ENCODE peak calls at places on chromosomes 7 and 10, in five cellular contexts. E is fibroblast of pulmonary artery, W is OCI-LY7, I is lower lobe of right lung, P is A673. S is an unnamed sample.

GRCh38 chr10:44975487-44976331 is 2.9 kb downstream of the DEPP1 start:
- DNase-seq in E (peak; percentile 82), W (no peak), I (no peak), P (peak; percentile 50), S (peak; percentile 49)

GRCh38 chr7:1944619-1945210 is 274.6 kb downstream of the ELFN1 start:
- DNase-seq in E (no peak), W (no peak), I (peak; percentile 43), P (no peak), S (no peak)

GRCh38 chr7:11210374-11210773 is 236.7 kb downstream of the PHF14 start:
- DNase-seq in E (no peak), W (no peak), I (no peak), P (no peak), S (no peak)

GRCh38 chr10:46558411-46559185 is 2.1 kb upstream of the GPRIN2 start:
- DNase-seq in E (no peak), W (no peak), I (peak; percentile 51), P (no peak), S (no peak)

GRCh38 chr10:60878224-60878623 is 65.8 kb downstream of the RHOBTB1 start:
- DNase-seq in E (no peak), W (no peak), I (no peak), P (no peak), S (no peak)

GRCh38 chr7:2610898-2611297 is 20.9 kb upstream of the TTYH3 start:
- DNase-seq in E (no peak), W (no peak), I (no peak), P (no peak), S (no peak)

GRCh38 chr7:31439165-31439564 is 74.7 kb upstream of the ITPRID1 start:
- DNase-seq in E (no peak), W (no peak), I (no peak), P (no peak), S (no peak)

GRCh38 chr7:427506-428103 is 92.0 kb downstream of the PDGFA start:
- DNase-seq in E (no peak), W (no peak), I (no peak), P (no peak), S (no peak)

GRCh38 chr10:80473096-80473657 is 19.1 kb downstream of the TSPAN14 start:
- DNase-seq in E (no peak), W (no peak), I (no peak), P (no peak), S (no peak)

GRCh38 chr10:16652154-16652553 is 130.5 kb upstream of the C1QL3 start:
- DNase-seq in E (peak; percentile 48), W (no peak), I (no peak), P (no peak), S (no peak)

GRCh38 chr7:20030915-20031362 is 186.2 kb downstream of the MACC1 start:
- DNase-seq in E (peak; percentile 15), W (no peak), I (no peak), P (no peak), S (peak; percentile 77)

GRCh38 chr7:99741438-99741795 is 6.4 kb upstream of the CYP3A7 start:
- DNase-seq in E (no peak), W (no peak), I (no peak), P (no peak), S (no peak)

GRCh38 chr7:88013981-88014380 is 79.9 kb downstream of the ADAM22 start:
- DNase-seq in E (no peak), W (no peak), I (no peak), P (no peak), S (no peak)

GRCh38 chr10:25493122-25493893 is 318.5 kb downstream of the GPR158 start:
- DNase-seq in E (peak; percentile 98), W (no peak), I (no peak), P (peak; percentile 41), S (no peak)

GRCh38 chr10:78542536-78542935 is 508.9 kb downstream of the RPS24 start:
- DNase-seq in E (no peak), W (no peak), I (no peak), P (no peak), S (no peak)

GRCh38 chr7:122528879-122529481 is 169.9 kb downstream of the RNF133 start:
- DNase-seq in E (peak; percentile 71), W (peak; percentile 40), I (no peak), P (peak; percentile 70), S (peak; percentile 43)

GRCh38 chr7:127365164-127365956 is 27.1 kb downstream of the ZNF800 start:
- DNase-seq in E (no peak), W (no peak), I (no peak), P (no peak), S (no peak)

GRCh38 chr7:39664057-39664456 is 40.7 kb downstream of the RALA start:
- DNase-seq in E (no peak), W (no peak), I (no peak), P (no peak), S (no peak)

GRCh38 chr7:73705551-73705920 is 13.9 kb downstream of the STX1A start:
- DNase-seq in E (no peak), W (no peak), I (no peak), P (no peak), S (no peak)

GRCh38 chr7:157872447-157872846 is 535.6 kb downstream of the DNAJB6 start:
- DNase-seq in E (no peak), W (no peak), I (no peak), P (no peak), S (no peak)

GRCh38 chr7:16951483-16952080 is 69.8 kb upstream of the AGR3 start:
- DNase-seq in E (no peak), W (no peak), I (no peak), P (peak; percentile 20), S (no peak)

GRCh38 chr7:140160308-140160707 is 16.5 kb downstream of the KDM7A start:
- DNase-seq in E (no peak), W (no peak), I (no peak), P (no peak), S (no peak)

GRCh38 chr7:39212881-39213280 is 235.2 kb downstream of the POU6F2 start:
- DNase-seq in E (no peak), W (no peak), I (no peak), P (no peak), S (no peak)

GRCh38 chr10:14453593-14453992 is 122.9 kb upstream of the FRMD4A start:
- DNase-seq in E (no peak), W (no peak), I (no peak), P (no peak), S (no peak)

GRCh38 chr10:99994801-99995200 is 14.9 kb downstream of the DNMBP start:
- DNase-seq in E (no peak), W (no peak), I (no peak), P (no peak), S (no peak)

GRCh38 chr10:115762029-115762428 is 511.0 kb downstream of the GFRA1 start:
- DNase-seq in E (no peak), W (no peak), I (no peak), P (no peak), S (peak; percentile 35)

GRCh38 chr7:98626393-98627061 is 9.4 kb downstream of the NPTX2 start:
- DNase-seq in E (no peak), W (no peak), I (no peak), P (no peak), S (no peak)

GRCh38 chr10:132139526-132139925 is 47.2 kb upstream of the DPYSL4 start:
- DNase-seq in E (no peak), W (no peak), I (peak; percentile 27), P (no peak), S (no peak)

GRCh38 chr7:107622429-107622828 is 38.2 kb upstream of the SLC26A4 start:
- DNase-seq in E (peak; percentile 88), W (no peak), I (no peak), P (peak; percentile 12), S (peak; percentile 88)

GRCh38 chr10:99524736-99525380 is 7.9 kb upstream of the NKX2-3 start:
- DNase-seq in E (no peak), W (no peak), I (no peak), P (no peak), S (no peak)

DNA sequence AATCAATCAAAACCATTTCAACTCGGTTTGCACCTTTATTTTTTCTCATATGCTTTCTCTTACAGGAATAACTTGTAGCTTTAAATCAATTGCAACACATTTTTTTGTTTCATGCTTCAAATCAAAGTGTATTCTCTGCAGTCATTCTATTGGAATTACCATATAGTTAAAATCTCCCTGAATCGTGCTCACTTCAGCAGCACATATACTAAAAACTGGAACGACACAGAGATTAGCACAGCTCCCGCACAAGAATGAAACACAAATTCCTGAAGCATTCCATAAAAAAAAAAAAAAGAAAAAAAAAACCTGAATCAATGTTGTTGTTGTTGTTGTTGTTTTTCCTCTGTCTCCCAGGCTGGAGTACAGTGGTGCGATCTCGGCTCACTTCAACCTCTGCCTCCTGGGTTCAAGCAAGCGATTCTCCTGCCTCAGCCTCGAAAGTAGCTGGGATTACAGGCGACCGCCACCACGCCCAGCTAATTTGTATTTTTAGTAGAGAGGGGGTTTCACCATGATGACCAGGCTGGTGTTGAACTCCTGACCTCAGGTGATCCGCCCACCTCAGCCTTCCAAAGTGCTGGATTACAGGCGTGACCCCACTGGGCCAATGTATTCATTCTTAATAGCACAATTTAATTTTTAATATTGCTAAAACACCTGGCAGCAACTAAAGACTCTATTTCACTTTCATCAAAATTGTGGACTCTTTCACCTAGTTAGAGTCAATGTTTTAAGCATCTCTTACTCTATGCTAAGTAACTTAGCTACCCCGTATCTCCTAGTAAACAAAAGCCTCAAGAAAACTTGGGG is 26.3 kb downstream of the ANKRD61 start:
- DNase-seq in E (peak; percentile 14), W (no peak), I (no peak), P (no peak), S (peak; percentile 32)
- H3K4me3 ChIP-seq in E (peak overlapping the region; percentile 81), W (peak overlapping the region; percentile 99), I (peak overlapping the region; percentile 93), P (peak overlapping the region; percentile 89), S (peak overlapping the region; percentile 85)

GRCh38 chr7:45975367-45975766 is 54.3 kb upstream of the IGFBP3 start:
- DNase-seq in E (no peak), W (no peak), I (no peak), P (no peak), S (no peak)
- TF ChIP-seq CTCF in E (no peak), W (no peak), I (no peak), P (no peak), S (no peak)

GRCh38 chr7:129501760-129502707 is at the start of gene SMKR1:
- DNase-seq in E (peak; percentile 55), W (peak; percentile 80), I (peak; percentile 91), P (peak; percentile 73), S (peak; percentile 45)

GRCh38 chr7:129497156-129497555 is 5.2 kb upstream of the SMKR1 start:
- DNase-seq in E (no peak), W (no peak), I (no peak), P (no peak), S (no peak)

GRCh38 chr7:129502708-129503685 is 666 bp downstream of the SMKR1 start:
- DNase-seq in E (no peak), W (no peak), I (no peak), P (no peak), S (no peak)

GRCh38 chr7:129498021-129498420 is 4.3 kb upstream of the SMKR1 start:
- DNase-seq in E (no peak), W (no peak), I (no peak), P (no peak), S (no peak)

GRCh38 chr7:129499915-129500463 is 2.3 kb upstream of the SMKR1 start:
- DNase-seq in E (no peak), W (peak; percentile 19), I (no peak), P (no peak), S (no peak)
- H3K4me3 ChIP-seq in E (no peak overlapping the region), W (no peak overlapping the region), I (no peak overlapping the region), P (no peak overlapping the region), S (no peak overlapping the region)

DNA sequence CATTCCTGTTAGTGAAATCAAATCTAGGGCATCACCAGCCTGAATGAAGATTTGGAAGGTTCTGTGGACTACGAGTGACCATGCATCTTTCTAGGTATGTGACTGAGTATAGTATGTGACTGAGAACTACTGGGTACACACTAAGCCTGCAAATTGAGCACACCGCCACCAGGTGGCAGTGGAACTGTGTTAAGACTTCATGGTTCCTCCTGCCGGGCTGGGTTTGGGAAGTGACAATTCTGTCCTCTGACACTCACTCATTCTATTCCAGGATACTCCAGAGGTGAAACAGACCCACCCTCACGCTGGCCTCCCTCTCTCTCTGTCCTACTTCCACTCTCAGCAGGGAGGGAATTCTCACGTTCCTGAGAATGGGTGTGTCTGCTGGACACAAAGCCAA is 84.0 kb upstream of the TMEM248 start:
- DNase-seq in E (peak; percentile 49), W (peak; percentile 53), I (peak; percentile 50), P (peak; percentile 52), S (no peak)
- TF ChIP-seq CTCF in E (peak; percentile 39), W (peak; percentile 75), I (no peak), P (peak; percentile 52), S (peak; percentile 20)

S was measured in AG10803.